ENCODE peak calls at places on chromosomes 11 and 22, in six cellular contexts. One of them, this sample, is unnamed. For H3K27me3, the result is how much of the 10 kb centered on the place peaks cover.

GRCh38 chr11:20474951-20475517 is 87.5 kb downstream of the PRMT3 start:
- DNase-seq in tibial nerve: no peak
- DNase-seq in adrenal gland: no peak
- DNase-seq in heart right ventricle: no peak
- DNase-seq in uterus: no peak
- DNase-seq in neural progenitor cell: no peak
- DNase-seq in this sample: no peak

GRCh38 chr11:134079317-134079716 is 10.4 kb downstream of the JAM3 start:
- DNase-seq in tibial nerve: no peak
- DNase-seq in uterus: no peak
- DNase-seq in neural progenitor cell: no peak
- DNase-seq in adrenal gland: no peak
- DNase-seq in heart right ventricle: no peak
- DNase-seq in this sample: no peak

GRCh38 chr22:47210686-47211085 is 448.2 kb downstream of the TBC1D22A start:
- DNase-seq in adrenal gland: no peak
- DNase-seq in uterus: no peak
- DNase-seq in heart right ventricle: no peak
- DNase-seq in neural progenitor cell: no peak
- DNase-seq in tibial nerve: no peak
- DNase-seq in this sample: no peak

GRCh38 chr11:124174001-124174400 is 9.1 kb upstream of the OR10D3 start:
- DNase-seq in neural progenitor cell: peak
- DNase-seq in adrenal gland: no peak
- DNase-seq in uterus: no peak
- DNase-seq in tibial nerve: no peak
- DNase-seq in heart right ventricle: no peak
- DNase-seq in this sample: no peak

GRCh38 chr11:36035454-36035853 is 91.6 kb downstream of the LDLRAD3 start:
- DNase-seq in neural progenitor cell: no peak
- DNase-seq in heart right ventricle: no peak
- DNase-seq in tibial nerve: no peak
- DNase-seq in uterus: no peak
- DNase-seq in adrenal gland: no peak
- DNase-seq in this sample: no peak

GRCh38 chr11:33735166-33735425 is 1.1 kb downstream of the CD59 start:
- DNase-seq in tibial nerve: no peak
- DNase-seq in heart right ventricle: no peak
- DNase-seq in adrenal gland: no peak
- DNase-seq in uterus: no peak
- DNase-seq in neural progenitor cell: peak
- DNase-seq in this sample: no peak

GRCh38 chr11:70882716-70883085 is 369.7 kb downstream of the SHANK2 start:
- DNase-seq in uterus: no peak
- DNase-seq in neural progenitor cell: no peak
- DNase-seq in tibial nerve: no peak
- DNase-seq in heart right ventricle: no peak
- DNase-seq in adrenal gland: no peak
- DNase-seq in this sample: no peak

GRCh38 chr11:405323-405975 is 9.3 kb downstream of the SIGIRR start:
- DNase-seq in heart right ventricle: no peak
- DNase-seq in neural progenitor cell: no peak
- DNase-seq in adrenal gland: no peak
- DNase-seq in tibial nerve: no peak
- DNase-seq in uterus: no peak
- DNase-seq in this sample: no peak

GRCh38 chr22:30398685-30399680 is 2.2 kb downstream of the SEC14L2 start:
- DNase-seq in adrenal gland: no peak
- DNase-seq in uterus: no peak
- DNase-seq in heart right ventricle: no peak
- DNase-seq in tibial nerve: no peak
- DNase-seq in neural progenitor cell: no peak
- DNase-seq in this sample: no peak

GRCh38 chr11:76148207-76148606 is 58.1 kb downstream of the WNT11 start:
- DNase-seq in uterus: no peak
- DNase-seq in adrenal gland: no peak
- DNase-seq in tibial nerve: no peak
- DNase-seq in heart right ventricle: no peak
- DNase-seq in neural progenitor cell: no peak
- DNase-seq in this sample: no peak

GRCh38 chr11:73055655-73056354 is 86.3 kb downstream of the FCHSD2 start:
- DNase-seq in neural progenitor cell: no peak
- DNase-seq in heart right ventricle: no peak
- DNase-seq in adrenal gland: no peak
- DNase-seq in uterus: no peak
- DNase-seq in tibial nerve: no peak
- DNase-seq in this sample: no peak

GRCh38 chr11:126219547-126219946 is 8.0 kb downstream of the FAM118B start:
- DNase-seq in neural progenitor cell: no peak
- DNase-seq in adrenal gland: no peak
- DNase-seq in uterus: no peak
- DNase-seq in heart right ventricle: no peak
- DNase-seq in tibial nerve: no peak
- DNase-seq in this sample: no peak

GRCh38 chr11:34987617-34988016 is 71.2 kb downstream of the PDHX start:
- DNase-seq in adrenal gland: no peak
- DNase-seq in heart right ventricle: no peak
- DNase-seq in tibial nerve: no peak
- DNase-seq in uterus: no peak
- DNase-seq in neural progenitor cell: no peak
- DNase-seq in this sample: no peak

GRCh38 chr22:29580200-29580810 is 608 bp downstream of the NIPSNAP1 start:
- DNase-seq in tibial nerve: no peak
- DNase-seq in uterus: no peak
- DNase-seq in neural progenitor cell: peak
- DNase-seq in heart right ventricle: no peak
- DNase-seq in adrenal gland: no peak
- DNase-seq in this sample: no peak

GRCh38 chr11:129090056-129090455 is 102.1 kb downstream of the ARHGAP32 start:
- DNase-seq in heart right ventricle: no peak
- DNase-seq in tibial nerve: no peak
- DNase-seq in uterus: no peak
- DNase-seq in adrenal gland: no peak
- DNase-seq in neural progenitor cell: no peak
- DNase-seq in this sample: no peak

GRCh38 chr22:45456811-45457210 is 43.3 kb downstream of the RIBC2 start:
- DNase-seq in tibial nerve: no peak
- DNase-seq in heart right ventricle: no peak
- DNase-seq in adrenal gland: no peak
- DNase-seq in uterus: no peak
- DNase-seq in neural progenitor cell: no peak
- DNase-seq in this sample: no peak

GRCh38 chr11:57585301-57585700 is 12.2 kb upstream of the SERPING1 start:
- DNase-seq in tibial nerve: no peak
- DNase-seq in uterus: no peak
- DNase-seq in adrenal gland: no peak
- DNase-seq in heart right ventricle: no peak
- DNase-seq in neural progenitor cell: no peak
- DNase-seq in this sample: no peak

GRCh38 chr22:36367479-36367878 is 20.3 kb downstream of the MYH9 start:
- DNase-seq in tibial nerve: no peak
- DNase-seq in adrenal gland: peak
- DNase-seq in heart right ventricle: no peak
- DNase-seq in neural progenitor cell: no peak
- DNase-seq in uterus: no peak
- DNase-seq in this sample: no peak

DNA sequence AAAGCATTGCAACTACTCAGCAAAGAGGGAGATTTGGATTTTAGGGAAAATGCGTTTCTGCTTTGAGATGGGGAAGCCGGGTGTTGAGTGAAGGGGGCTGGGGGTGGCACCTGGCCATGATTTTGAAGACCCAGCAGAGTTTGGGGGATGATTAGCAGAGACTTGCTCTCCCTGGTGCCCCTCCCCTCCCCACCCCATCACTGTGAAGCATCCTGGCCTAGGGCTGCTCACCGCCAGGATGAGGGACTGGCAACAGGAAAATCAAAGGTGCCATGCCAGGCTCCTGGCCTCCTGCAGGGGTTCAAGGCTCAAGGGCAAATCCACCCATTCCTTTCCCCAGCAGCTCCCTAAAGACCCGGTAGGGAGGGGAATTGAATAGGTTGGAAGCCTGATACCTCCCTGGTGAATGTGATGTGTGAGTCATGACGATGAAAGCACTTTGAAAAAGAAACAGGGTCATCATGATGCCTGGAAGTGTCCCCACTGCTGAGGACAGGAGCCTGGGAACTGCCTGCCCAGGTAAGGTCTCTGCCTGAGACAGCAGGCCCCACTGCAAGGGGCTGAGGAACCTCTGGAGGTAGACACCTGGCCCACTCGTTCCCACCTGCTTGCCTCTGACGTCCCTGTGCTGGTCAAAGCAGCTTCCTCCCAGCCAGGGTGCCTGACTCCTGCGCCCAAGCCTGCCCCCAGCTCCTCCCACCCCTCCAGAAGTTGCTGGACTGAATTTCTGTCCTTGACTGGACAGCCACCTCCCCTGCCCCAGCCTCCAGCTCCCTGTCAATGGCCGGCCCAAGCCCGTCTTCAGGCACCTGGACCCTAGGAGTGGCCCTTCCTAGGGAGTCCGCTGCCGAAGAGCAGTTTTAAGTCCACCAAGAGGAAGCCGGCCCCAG is 1.7 kb downstream of the CHST1 start:
- DNase-seq in neural progenitor cell: no peak
- DNase-seq in tibial nerve: no peak
- DNase-seq in adrenal gland: no peak
- DNase-seq in heart right ventricle: no peak
- DNase-seq in uterus: no peak
- DNase-seq in this sample: no peak
- H3K27me3 ChIP-seq in neural progenitor cell: half or more
- H3K27me3 ChIP-seq in tibial nerve: half or more
- H3K27me3 ChIP-seq in adrenal gland: under half
- H3K27me3 ChIP-seq in heart right ventricle: half or more
- H3K27me3 ChIP-seq in uterus: under half
- H3K27me3 ChIP-seq in this sample: under half

DNA sequence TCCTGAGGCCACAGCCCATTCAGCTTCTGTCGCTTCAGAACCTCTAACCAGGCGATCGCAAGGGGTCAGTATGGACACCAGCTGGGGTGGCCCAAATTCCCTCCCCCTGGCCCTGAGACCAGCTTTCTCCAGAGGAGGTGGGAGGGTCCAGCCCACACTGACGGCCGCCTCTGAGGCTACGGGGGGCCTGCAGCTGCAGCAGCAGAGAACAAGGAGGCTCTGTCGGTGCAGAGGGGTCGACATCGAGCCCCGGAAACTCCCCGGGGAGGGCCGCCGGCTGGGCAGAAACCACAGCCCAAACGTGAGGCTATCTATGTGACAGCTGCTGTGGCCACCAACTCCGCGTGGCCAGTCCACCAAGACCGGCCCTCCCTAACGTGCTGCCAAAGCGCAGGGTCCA is 40.8 kb downstream of the ELFN2 start:
- DNase-seq in neural progenitor cell: peak
- DNase-seq in uterus: no peak
- DNase-seq in tibial nerve: no peak
- DNase-seq in adrenal gland: no peak
- DNase-seq in heart right ventricle: no peak
- DNase-seq in this sample: no peak
- H3K27me3 ChIP-seq in neural progenitor cell: under half
- H3K27me3 ChIP-seq in uterus: under half
- H3K27me3 ChIP-seq in tibial nerve: half or more
- H3K27me3 ChIP-seq in adrenal gland: under half
- H3K27me3 ChIP-seq in heart right ventricle: under half
- H3K27me3 ChIP-seq in this sample: under half

DNA sequence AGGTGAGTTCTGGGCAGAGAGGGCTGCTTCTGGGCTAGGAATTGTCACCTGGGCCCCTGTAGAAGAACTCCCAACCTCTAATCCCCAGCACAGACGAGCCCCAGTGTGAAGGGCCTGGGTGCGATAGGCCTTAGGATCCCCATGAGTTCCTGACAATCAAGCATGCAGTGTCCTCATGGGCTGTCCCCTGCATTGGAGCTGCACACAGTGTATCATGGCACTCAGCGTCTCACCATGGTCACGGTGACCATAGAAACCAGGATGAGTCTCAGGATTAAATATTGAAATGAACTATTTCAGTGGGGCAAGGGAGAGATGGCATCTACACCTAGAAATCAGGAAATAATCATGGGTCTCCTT is 292 bp downstream of the SCGB2A1 start:
- DNase-seq in adrenal gland: no peak
- DNase-seq in heart right ventricle: no peak
- DNase-seq in tibial nerve: no peak
- DNase-seq in uterus: no peak
- DNase-seq in neural progenitor cell: no peak
- DNase-seq in this sample: no peak
- H3K27me3 ChIP-seq in adrenal gland: under half
- H3K27me3 ChIP-seq in heart right ventricle: under half
- H3K27me3 ChIP-seq in tibial nerve: under half
- H3K27me3 ChIP-seq in uterus: under half
- H3K27me3 ChIP-seq in neural progenitor cell: under half
- H3K27me3 ChIP-seq in this sample: under half

GRCh38 chr11:117633186-117633585 is 163.8 kb downstream of the DSCAML1 start:
- DNase-seq in adrenal gland: no peak
- DNase-seq in neural progenitor cell: no peak
- DNase-seq in heart right ventricle: no peak
- DNase-seq in uterus: no peak
- DNase-seq in tibial nerve: no peak
- DNase-seq in this sample: no peak

GRCh38 chr11:117629146-117629545 is 167.9 kb downstream of the DSCAML1 start:
- DNase-seq in heart right ventricle: no peak
- DNase-seq in uterus: no peak
- DNase-seq in neural progenitor cell: no peak
- DNase-seq in tibial nerve: no peak
- DNase-seq in adrenal gland: no peak
- DNase-seq in this sample: no peak

GRCh38 chr11:117633976-117634755 is 162.8 kb downstream of the DSCAML1 start:
- DNase-seq in heart right ventricle: no peak
- DNase-seq in tibial nerve: no peak
- DNase-seq in adrenal gland: no peak
- DNase-seq in neural progenitor cell: no peak
- DNase-seq in uterus: no peak
- DNase-seq in this sample: no peak

GRCh38 chr11:117629891-117630538 is 167.0 kb downstream of the DSCAML1 start:
- DNase-seq in neural progenitor cell: no peak
- DNase-seq in adrenal gland: no peak
- DNase-seq in heart right ventricle: no peak
- DNase-seq in tibial nerve: no peak
- DNase-seq in uterus: no peak
- DNase-seq in this sample: no peak

DNA sequence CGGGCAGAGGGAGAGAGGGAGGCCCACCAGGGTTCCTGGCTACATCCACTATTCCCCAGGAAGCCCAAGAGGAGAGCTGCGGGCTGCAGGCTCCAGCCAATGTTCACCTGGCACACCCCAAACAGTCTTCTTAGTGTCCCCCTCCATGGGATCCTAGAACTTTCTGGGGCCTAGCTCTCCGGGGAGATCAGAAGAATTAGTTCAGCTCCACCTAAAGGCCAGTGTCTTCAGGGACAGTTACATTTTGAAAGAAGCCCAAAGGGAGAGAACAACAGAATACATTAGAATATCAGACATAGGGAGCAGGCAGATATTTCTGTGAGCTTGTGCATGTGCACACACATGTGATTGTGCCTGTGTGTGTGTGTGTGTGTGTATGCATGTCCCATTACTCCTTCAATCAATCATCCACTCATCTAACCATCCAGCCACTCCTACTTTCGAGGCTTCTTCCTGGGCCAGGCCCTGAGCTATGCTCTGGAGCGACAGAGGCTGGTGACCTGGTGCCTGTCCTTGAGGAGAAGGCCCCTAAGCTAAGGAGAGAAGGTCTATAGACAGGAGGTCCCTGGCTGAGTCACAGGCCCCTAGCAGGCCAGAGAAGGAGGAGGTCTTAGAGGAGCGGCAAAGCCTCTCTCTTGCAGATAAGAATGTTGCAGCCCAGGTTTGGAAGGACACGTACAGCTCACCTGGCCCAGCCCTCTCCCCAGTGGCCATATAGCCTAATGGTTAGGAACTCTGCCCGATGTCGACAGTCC is 165.5 kb downstream of the DSCAML1 start:
- DNase-seq in adrenal gland: no peak
- DNase-seq in heart right ventricle: no peak
- DNase-seq in tibial nerve: no peak
- DNase-seq in uterus: no peak
- DNase-seq in neural progenitor cell: no peak
- DNase-seq in this sample: no peak
- H3K27me3 ChIP-seq in adrenal gland: under half
- H3K27me3 ChIP-seq in heart right ventricle: under half
- H3K27me3 ChIP-seq in tibial nerve: under half
- H3K27me3 ChIP-seq in uterus: under half
- H3K27me3 ChIP-seq in neural progenitor cell: under half
- H3K27me3 ChIP-seq in this sample: under half